ENCODE peak calls at places on chromosomes 5 and 9, in ten cellular contexts. Y, M, U, I, Q, P, D, G, E and C are unnamed samples.

GRCh38 chr5:132371603-132371994 is 2.1 kb downstream of the SLC22A5 start:
- DNase-seq in Y (no peak), U (no peak), G (no peak), D (no peak), Q (no peak), E (no peak), M (no peak), P (no peak), I (no peak), C (no peak)

GRCh38 chr5:136769900-136770684 is 404.7 kb upstream of the TRPC7 start:
- DNase-seq in G (peak), E (peak), Q (peak), U (peak), I (peak), Y (peak), M (peak), D (peak), P (no peak), C (no peak)

GRCh38 chr9:134895849-134896833 is 15.5 kb downstream of the FCN2 start:
- DNase-seq in E (peak), Q (peak), I (peak), U (no peak), Y (peak), P (no peak), D (no peak), M (no peak), G (peak), C (no peak)

GRCh38 chr5:168603776-168604175 is 24.6 kb upstream of the PANK3 start:
- DNase-seq in I (peak), G (peak), P (no peak), Y (no peak), U (no peak), D (no peak), M (no peak), E (peak), Q (no peak), C (no peak)

GRCh38 chr5:82991678-82992323 is 85.4 kb downstream of the TMEM167A start:
- DNase-seq in I (peak), G (no peak), E (peak), P (no peak), D (no peak), Y (no peak), M (no peak), U (no peak), Q (no peak), C (no peak)

GRCh38 chr9:89742660-89743059 is 137.8 kb downstream of the GADD45G start:
- DNase-seq in Q (no peak), U (no peak), I (peak), D (no peak), G (no peak), P (no peak), M (no peak), E (no peak), Y (no peak), C (no peak)

GRCh38 chr5:42598311-42598710 is 158.3 kb upstream of the CCDC152 start:
- DNase-seq in E (no peak), M (no peak), D (no peak), U (no peak), P (no peak), Y (no peak), G (no peak), Q (no peak), I (no peak), C (no peak)

GRCh38 chr9:132192728-132193127 is 30.9 kb downstream of the NTNG2 start:
- DNase-seq in E (no peak), Y (no peak), D (no peak), U (no peak), G (no peak), I (no peak), P (no peak), Q (no peak), M (peak), C (no peak)

GRCh38 chr5:85049020-85049419 is 664.3 kb upstream of the EDIL3 start:
- DNase-seq in Q (peak), P (no peak), G (peak), U (no peak), E (peak), Y (no peak), D (no peak), M (peak), I (peak), C (no peak)